ENCODE peak calls at places on chromosomes 7 and 10, in nine cellular contexts. One of them, this sample, is unnamed.

GRCh38 chr10:6737758-6738463 is 157.8 kb upstream of the PRKCQ start:
- DNase-seq in A549: peak; percentile 60
- DNase-seq in trophoblast cell: peak; percentile 54
- DNase-seq in coronary artery: no peak
- DNase-seq in AG04450: no peak
- DNase-seq in CD8-positive, alpha-beta memory T cell: no peak
- DNase-seq in hepatocyte: peak; percentile 18
- DNase-seq in tibial nerve: no peak
- DNase-seq in PC-9: peak; percentile 26
- DNase-seq in this sample: no peak

GRCh38 chr10:110168601-110169481 is 38.6 kb upstream of the MXI1 start:
- DNase-seq in A549: no peak
- DNase-seq in trophoblast cell: no peak
- DNase-seq in coronary artery: peak; percentile 50
- DNase-seq in AG04450: no peak
- DNase-seq in CD8-positive, alpha-beta memory T cell: no peak
- DNase-seq in hepatocyte: peak; percentile 53
- DNase-seq in tibial nerve: no peak
- DNase-seq in PC-9: no peak
- DNase-seq in this sample: no peak

GRCh38 chr7:8442814-8443304 is 9.4 kb downstream of the NXPH1 start:
- DNase-seq in A549: no peak
- DNase-seq in trophoblast cell: peak; percentile 16
- DNase-seq in coronary artery: no peak
- DNase-seq in AG04450: no peak
- DNase-seq in CD8-positive, alpha-beta memory T cell: peak; percentile 8
- DNase-seq in hepatocyte: peak; percentile 90
- DNase-seq in tibial nerve: no peak
- DNase-seq in PC-9: no peak
- DNase-seq in this sample: no peak

GRCh38 chr7:7236041-7236440 is 53.7 kb downstream of the C1GALT1 start:
- DNase-seq in A549: no peak
- DNase-seq in trophoblast cell: no peak
- DNase-seq in coronary artery: no peak
- DNase-seq in AG04450: no peak
- DNase-seq in CD8-positive, alpha-beta memory T cell: no peak
- DNase-seq in hepatocyte: no peak
- DNase-seq in tibial nerve: no peak
- DNase-seq in PC-9: peak; percentile 14
- DNase-seq in this sample: peak; percentile 14

GRCh38 chr10:113916053-113916452 is 61.6 kb downstream of the NHLRC2 start:
- DNase-seq in A549: no peak
- DNase-seq in trophoblast cell: no peak
- DNase-seq in coronary artery: no peak
- DNase-seq in AG04450: no peak
- DNase-seq in CD8-positive, alpha-beta memory T cell: no peak
- DNase-seq in hepatocyte: no peak
- DNase-seq in tibial nerve: no peak
- DNase-seq in PC-9: no peak
- DNase-seq in this sample: no peak

GRCh38 chr10:31762306-31762705 is 166.3 kb downstream of the ARHGAP12 start:
- DNase-seq in A549: no peak
- DNase-seq in trophoblast cell: no peak
- DNase-seq in coronary artery: no peak
- DNase-seq in AG04450: no peak
- DNase-seq in CD8-positive, alpha-beta memory T cell: no peak
- DNase-seq in hepatocyte: no peak
- DNase-seq in tibial nerve: no peak
- DNase-seq in PC-9: no peak
- DNase-seq in this sample: no peak

GRCh38 chr7:28180364-28181147 is at the start of gene JAZF1:
- DNase-seq in A549: peak; percentile 33
- DNase-seq in trophoblast cell: no peak
- DNase-seq in coronary artery: peak; percentile 80
- DNase-seq in AG04450: no peak
- DNase-seq in CD8-positive, alpha-beta memory T cell: peak; percentile 52
- DNase-seq in hepatocyte: peak; percentile 84
- DNase-seq in tibial nerve: peak; percentile 46
- DNase-seq in PC-9: peak; percentile 18
- DNase-seq in this sample: no peak

GRCh38 chr7:43135129-43135528 is 22.7 kb downstream of the HECW1 start:
- DNase-seq in A549: no peak
- DNase-seq in trophoblast cell: peak; percentile 52
- DNase-seq in coronary artery: no peak
- DNase-seq in AG04450: no peak
- DNase-seq in CD8-positive, alpha-beta memory T cell: no peak
- DNase-seq in hepatocyte: no peak
- DNase-seq in tibial nerve: no peak
- DNase-seq in PC-9: no peak
- DNase-seq in this sample: no peak

GRCh38 chr10:10092581-10092980 is 925.1 kb upstream of the CELF2 start:
- DNase-seq in A549: no peak
- DNase-seq in trophoblast cell: no peak
- DNase-seq in coronary artery: no peak
- DNase-seq in AG04450: peak; percentile 13
- DNase-seq in CD8-positive, alpha-beta memory T cell: no peak
- DNase-seq in hepatocyte: peak; percentile 55
- DNase-seq in tibial nerve: no peak
- DNase-seq in PC-9: no peak
- DNase-seq in this sample: no peak

GRCh38 chr7:84070101-84070500 is 124.5 kb downstream of the SEMA3A start:
- DNase-seq in A549: no peak
- DNase-seq in trophoblast cell: no peak
- DNase-seq in coronary artery: no peak
- DNase-seq in AG04450: no peak
- DNase-seq in CD8-positive, alpha-beta memory T cell: no peak
- DNase-seq in hepatocyte: no peak
- DNase-seq in tibial nerve: no peak
- DNase-seq in PC-9: no peak
- DNase-seq in this sample: no peak

GRCh38 chr7:1004018-1004880 is 21.3 kb downstream of the CYP2W1 start:
- DNase-seq in A549: no peak
- DNase-seq in trophoblast cell: no peak
- DNase-seq in coronary artery: no peak
- DNase-seq in AG04450: no peak
- DNase-seq in CD8-positive, alpha-beta memory T cell: no peak
- DNase-seq in hepatocyte: no peak
- DNase-seq in tibial nerve: no peak
- DNase-seq in PC-9: no peak
- DNase-seq in this sample: no peak

GRCh38 chr7:66013938-66014337 is 31.9 kb upstream of the GUSB start:
- DNase-seq in A549: peak; percentile 67
- DNase-seq in trophoblast cell: peak; percentile 53
- DNase-seq in coronary artery: no peak
- DNase-seq in AG04450: no peak
- DNase-seq in CD8-positive, alpha-beta memory T cell: no peak
- DNase-seq in hepatocyte: peak; percentile 66
- DNase-seq in tibial nerve: no peak
- DNase-seq in PC-9: no peak
- DNase-seq in this sample: no peak

GRCh38 chr10:44357141-44357540 is 27.8 kb downstream of the CXCL12 start:
- DNase-seq in A549: no peak
- DNase-seq in trophoblast cell: no peak
- DNase-seq in coronary artery: no peak
- DNase-seq in AG04450: no peak
- DNase-seq in CD8-positive, alpha-beta memory T cell: no peak
- DNase-seq in hepatocyte: no peak
- DNase-seq in tibial nerve: no peak
- DNase-seq in PC-9: no peak
- DNase-seq in this sample: no peak

GRCh38 chr10:44355630-44356029 is 29.3 kb downstream of the CXCL12 start:
- DNase-seq in A549: no peak
- DNase-seq in trophoblast cell: no peak
- DNase-seq in coronary artery: no peak
- DNase-seq in AG04450: no peak
- DNase-seq in CD8-positive, alpha-beta memory T cell: no peak
- DNase-seq in hepatocyte: no peak
- DNase-seq in tibial nerve: no peak
- DNase-seq in PC-9: no peak
- DNase-seq in this sample: no peak

GRCh38 chr10:44358080-44358771 is 26.7 kb downstream of the CXCL12 start:
- DNase-seq in A549: no peak
- DNase-seq in trophoblast cell: no peak
- DNase-seq in coronary artery: no peak
- DNase-seq in AG04450: no peak
- DNase-seq in CD8-positive, alpha-beta memory T cell: no peak
- DNase-seq in hepatocyte: no peak
- DNase-seq in tibial nerve: no peak
- DNase-seq in PC-9: no peak
- DNase-seq in this sample: no peak

GRCh38 chr10:44353721-44354120 is 31.2 kb downstream of the CXCL12 start:
- DNase-seq in A549: no peak
- DNase-seq in trophoblast cell: no peak
- DNase-seq in coronary artery: no peak
- DNase-seq in AG04450: no peak
- DNase-seq in CD8-positive, alpha-beta memory T cell: no peak
- DNase-seq in hepatocyte: no peak
- DNase-seq in tibial nerve: no peak
- DNase-seq in PC-9: no peak
- DNase-seq in this sample: no peak

GRCh38 chr10:44356139-44357115 is 28.5 kb downstream of the CXCL12 start:
- DNase-seq in A549: no peak
- DNase-seq in trophoblast cell: no peak
- DNase-seq in coronary artery: no peak
- DNase-seq in AG04450: no peak
- DNase-seq in CD8-positive, alpha-beta memory T cell: no peak
- DNase-seq in hepatocyte: no peak
- DNase-seq in tibial nerve: no peak
- DNase-seq in PC-9: no peak
- DNase-seq in this sample: no peak
- H3K27ac ChIP-seq in A549: no peak overlapping the region
- H3K27ac ChIP-seq in trophoblast cell: no peak overlapping the region
- H3K27ac ChIP-seq in coronary artery: no peak overlapping the region
- H3K27ac ChIP-seq in AG04450: no peak overlapping the region
- H3K27ac ChIP-seq in CD8-positive, alpha-beta memory T cell: no peak overlapping the region
- H3K27ac ChIP-seq in hepatocyte: no peak overlapping the region
- H3K27ac ChIP-seq in tibial nerve: no peak overlapping the region
- H3K27ac ChIP-seq in PC-9: no peak overlapping the region
- H3K27ac ChIP-seq in this sample: no peak overlapping the region

DNA sequence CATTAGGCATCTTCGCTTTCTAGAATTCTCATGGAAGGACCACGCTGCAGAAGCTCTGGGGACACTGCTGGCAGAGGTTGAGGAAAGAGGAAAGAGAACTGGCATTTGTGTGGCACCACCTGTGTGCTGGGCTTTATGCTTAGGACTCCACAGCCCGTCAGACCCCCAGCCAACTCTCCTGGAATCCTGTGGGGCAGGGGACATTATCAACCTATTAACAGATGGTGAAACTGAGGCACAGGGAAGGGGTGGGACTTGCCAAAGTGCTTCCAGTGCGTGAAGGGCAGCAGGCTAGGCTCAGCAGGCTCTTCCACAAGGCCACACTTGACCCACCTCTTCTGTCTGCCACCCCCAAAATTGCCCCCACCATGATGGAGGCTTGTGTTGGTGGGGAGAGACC is 46.8 kb downstream of the ZCCHC24 start:
- DNase-seq in A549: no peak
- DNase-seq in trophoblast cell: no peak
- DNase-seq in coronary artery: no peak
- DNase-seq in AG04450: no peak
- DNase-seq in CD8-positive, alpha-beta memory T cell: no peak
- DNase-seq in hepatocyte: no peak
- DNase-seq in tibial nerve: no peak
- DNase-seq in PC-9: no peak
- DNase-seq in this sample: no peak
- H3K27ac ChIP-seq in A549: no peak overlapping the region
- H3K27ac ChIP-seq in trophoblast cell: no peak overlapping the region
- H3K27ac ChIP-seq in coronary artery: peak overlapping the region; percentile 83
- H3K27ac ChIP-seq in AG04450: peak overlapping the region; percentile 100
- H3K27ac ChIP-seq in CD8-positive, alpha-beta memory T cell: no peak overlapping the region
- H3K27ac ChIP-seq in hepatocyte: peak overlapping the region; percentile 93
- H3K27ac ChIP-seq in tibial nerve: no peak overlapping the region
- H3K27ac ChIP-seq in PC-9: no peak overlapping the region
- H3K27ac ChIP-seq in this sample: no peak overlapping the region

GRCh38 chr10:62541811-62542210 is 167.6 kb downstream of the ZNF365 start:
- DNase-seq in A549: no peak
- DNase-seq in trophoblast cell: no peak
- DNase-seq in coronary artery: no peak
- DNase-seq in AG04450: no peak
- DNase-seq in CD8-positive, alpha-beta memory T cell: no peak
- DNase-seq in hepatocyte: no peak
- DNase-seq in tibial nerve: peak; percentile 36
- DNase-seq in PC-9: no peak
- DNase-seq in this sample: no peak

GRCh38 chr10:62545667-62546066 is 171.5 kb downstream of the ZNF365 start:
- DNase-seq in A549: no peak
- DNase-seq in trophoblast cell: no peak
- DNase-seq in coronary artery: no peak
- DNase-seq in AG04450: no peak
- DNase-seq in CD8-positive, alpha-beta memory T cell: no peak
- DNase-seq in hepatocyte: no peak
- DNase-seq in tibial nerve: peak; percentile 51
- DNase-seq in PC-9: no peak
- DNase-seq in this sample: no peak

GRCh38 chr10:62543981-62544380 is 169.8 kb downstream of the ZNF365 start:
- DNase-seq in A549: no peak
- DNase-seq in trophoblast cell: no peak
- DNase-seq in coronary artery: no peak
- DNase-seq in AG04450: no peak
- DNase-seq in CD8-positive, alpha-beta memory T cell: no peak
- DNase-seq in hepatocyte: no peak
- DNase-seq in tibial nerve: no peak
- DNase-seq in PC-9: no peak
- DNase-seq in this sample: no peak

GRCh38 chr10:62543566-62543965 is 169.4 kb downstream of the ZNF365 start:
- DNase-seq in A549: no peak
- DNase-seq in trophoblast cell: no peak
- DNase-seq in coronary artery: no peak
- DNase-seq in AG04450: no peak
- DNase-seq in CD8-positive, alpha-beta memory T cell: no peak
- DNase-seq in hepatocyte: no peak
- DNase-seq in tibial nerve: no peak
- DNase-seq in PC-9: no peak
- DNase-seq in this sample: no peak

DNA sequence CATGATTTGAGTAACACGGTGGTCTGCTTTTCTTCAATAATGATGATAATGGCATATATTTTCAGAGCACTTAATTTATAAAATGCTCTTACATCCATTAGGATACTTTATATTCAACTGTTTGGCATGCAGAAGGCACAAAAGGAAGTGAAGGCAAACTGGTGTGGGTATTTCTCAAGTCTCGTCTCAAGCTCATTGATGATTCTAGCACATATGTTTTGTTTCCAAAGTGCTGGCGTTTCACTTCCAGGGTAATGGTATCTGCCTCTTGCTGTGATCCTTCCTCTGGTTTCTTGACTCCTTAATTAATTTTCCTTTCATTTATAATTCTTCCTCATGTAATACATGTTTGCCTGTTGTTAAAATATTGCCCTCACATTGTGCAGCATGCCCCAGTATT is 171.0 kb downstream of the ZNF365 start:
- DNase-seq in A549: no peak
- DNase-seq in trophoblast cell: no peak
- DNase-seq in coronary artery: no peak
- DNase-seq in AG04450: no peak
- DNase-seq in CD8-positive, alpha-beta memory T cell: no peak
- DNase-seq in hepatocyte: no peak
- DNase-seq in tibial nerve: no peak
- DNase-seq in PC-9: no peak
- DNase-seq in this sample: no peak
- H3K27ac ChIP-seq in A549: no peak overlapping the region
- H3K27ac ChIP-seq in trophoblast cell: no peak overlapping the region
- H3K27ac ChIP-seq in coronary artery: peak overlapping the region; percentile 74
- H3K27ac ChIP-seq in AG04450: no peak overlapping the region
- H3K27ac ChIP-seq in CD8-positive, alpha-beta memory T cell: no peak overlapping the region
- H3K27ac ChIP-seq in hepatocyte: no peak overlapping the region
- H3K27ac ChIP-seq in tibial nerve: peak overlapping the region; percentile 60
- H3K27ac ChIP-seq in PC-9: no peak overlapping the region
- H3K27ac ChIP-seq in this sample: no peak overlapping the region

GRCh38 chr10:101839421-101840063 is 4.1 kb downstream of the KCNIP2 start:
- DNase-seq in A549: no peak
- DNase-seq in trophoblast cell: peak; percentile 35
- DNase-seq in coronary artery: no peak
- DNase-seq in AG04450: no peak
- DNase-seq in CD8-positive, alpha-beta memory T cell: peak; percentile 50
- DNase-seq in hepatocyte: peak; percentile 72
- DNase-seq in tibial nerve: no peak
- DNase-seq in PC-9: peak; percentile 44
- DNase-seq in this sample: no peak
- H3K27ac ChIP-seq in A549: peak overlapping the region; percentile 29
- H3K27ac ChIP-seq in trophoblast cell: no peak overlapping the region
- H3K27ac ChIP-seq in coronary artery: no peak overlapping the region
- H3K27ac ChIP-seq in AG04450: no peak overlapping the region
- H3K27ac ChIP-seq in CD8-positive, alpha-beta memory T cell: no peak overlapping the region
- H3K27ac ChIP-seq in hepatocyte: no peak overlapping the region
- H3K27ac ChIP-seq in tibial nerve: peak overlapping the region; percentile 70
- H3K27ac ChIP-seq in PC-9: no peak overlapping the region
- H3K27ac ChIP-seq in this sample: no peak overlapping the region